ENCODE peak calls at places on chromosomes 3 and 15, in five cellular contexts. D is H9, O is mammary epithelial cell, L is fibroblast of lung, F is neural progenitor cell. I is an unnamed sample.

GRCh38 chr15:48652510-48653076 is 7.1 kb upstream of the FBN1 start:
- DNase-seq in O (no peak), L (no peak), D (no peak), F (no peak), I (no peak)

GRCh38 chr15:89196994-89197393 is 24.4 kb downstream of the RLBP1 start:
- DNase-seq in F (no peak), D (no peak), L (no peak), O (peak; percentile 8), I (no peak)

GRCh38 chr3:56131976-56132590 is 336.2 kb downstream of the ERC2 start:
- DNase-seq in D (no peak), L (peak; percentile 94), O (peak; percentile 89), F (no peak), I (peak; percentile 93)

GRCh38 chr3:169112153-169112892 is 551.2 kb downstream of the MECOM start:
- DNase-seq in D (no peak), L (peak; percentile 62), O (peak; percentile 83), F (no peak), I (peak; percentile 96)

GRCh38 chr15:49212897-49213296 is 42.9 kb downstream of the GALK2 start:
- DNase-seq in F (no peak), L (no peak), O (no peak), D (no peak), I (no peak)

GRCh38 chr3:63343674-63344073 is 65.6 kb downstream of the SYNPR start:
- DNase-seq in F (peak; percentile 54), L (peak; percentile 98), O (peak; percentile 84), D (peak; percentile 77), I (peak; percentile 99)

GRCh38 chr3:141192345-141192744 is 39.3 kb upstream of the PXYLP1 start:
- DNase-seq in L (peak; percentile 92), D (peak; percentile 97), F (peak; percentile 95), O (peak; percentile 87), I (peak; percentile 72)

GRCh38 chr3:8573342-8573926 is 71.2 kb downstream of the SSUH2 start:
- DNase-seq in L (peak; percentile 63), D (no peak), O (no peak), F (no peak), I (no peak)

GRCh38 chr3:114860526-114860925 is 286.6 kb downstream of the ZBTB20 start:
- DNase-seq in L (no peak), F (no peak), D (no peak), O (no peak), I (no peak)

GRCh38 chr15:40427188-40427587 is 13.6 kb upstream of the BAHD1 start:
- DNase-seq in O (no peak), L (no peak), D (no peak), F (no peak), I (no peak)

GRCh38 chr15:40467260-40467615 is 3.5 kb upstream of the CHST14 start:
- DNase-seq in F (no peak), L (no peak), D (no peak), O (no peak), I (no peak)

GRCh38 chr3:172040976-172041963 is 1.9 kb downstream of the FNDC3B start:
- DNase-seq in L (peak; percentile 55), F (peak; percentile 43), D (no peak), O (peak; percentile 71), I (peak; percentile 43)

GRCh38 chr3:179558742-179559364 is 3.9 kb upstream of the ACTL6A start:
- DNase-seq in L (peak; percentile 84), O (peak; percentile 57), D (peak; percentile 54), F (peak; percentile 77), I (peak; percentile 46)

GRCh38 chr15:70259640-70260066 is 161.9 kb upstream of the TLE3 start:
- DNase-seq in F (peak; percentile 57), O (no peak), D (peak; percentile 64), L (no peak), I (no peak)

GRCh38 chr3:149042766-149043386 is 43.5 kb downstream of the HLTF start:
- DNase-seq in D (no peak), O (peak; percentile 69), F (no peak), L (peak; percentile 66), I (peak; percentile 39)

GRCh38 chr3:41405466-41405865 is 206.2 kb downstream of the CTNNB1 start:
- DNase-seq in L (no peak), D (no peak), F (no peak), O (peak; percentile 44), I (peak; percentile 57)

GRCh38 chr3:26712211-26713026 is 89.8 kb downstream of the LRRC3B start:
- DNase-seq in F (peak; percentile 87), O (peak; percentile 11), D (no peak), L (peak; percentile 22), I (no peak)

GRCh38 chr3:58683001-58683845 is 16.6 kb upstream of the FAM3D start:
- DNase-seq in O (peak; percentile 42), L (peak; percentile 39), F (no peak), D (no peak), I (peak; percentile 88)

GRCh38 chr3:69422751-69423150 is 36.9 kb upstream of the FRMD4B start:
- DNase-seq in O (peak; percentile 58), D (no peak), F (no peak), L (peak; percentile 87), I (peak; percentile 43)

GRCh38 chr3:125145751-125146475 is 66.6 kb downstream of the SLC12A8 start:
- DNase-seq in L (no peak), O (no peak), D (no peak), F (no peak), I (no peak)

GRCh38 chr15:62880278-62880677 is 162.3 kb upstream of the TPM1 start:
- DNase-seq in L (peak; percentile 72), F (no peak), D (no peak), O (no peak), I (peak; percentile 55)
- H3K9ac ChIP-seq in L (no peak overlapping the region), F (no peak overlapping the region), D (no peak overlapping the region), O (no peak overlapping the region), I (no peak overlapping the region)

GRCh38 chr15:63510548-63510940 is 6.2 kb downstream of the USP3 start:
- DNase-seq in L (no peak), D (no peak), F (no peak), O (no peak), I (no peak)

GRCh38 chr15:63507878-63508818 is 3.8 kb downstream of the USP3 start:
- DNase-seq in D (no peak), F (no peak), O (no peak), L (no peak), I (no peak)

GRCh38 chr15:63506537-63507035 is 2.2 kb downstream of the USP3 start:
- DNase-seq in O (no peak), F (no peak), L (peak; percentile 63), D (no peak), I (peak; percentile 19)

GRCh38 chr15:63509933-63510547 is 5.6 kb downstream of the USP3 start:
- DNase-seq in O (peak; percentile 63), D (no peak), F (no peak), L (peak; percentile 80), I (peak; percentile 78)

GRCh38 chr15:63509056-63509696 is 4.8 kb downstream of the USP3 start:
- DNase-seq in O (no peak), D (no peak), L (no peak), F (no peak), I (no peak)
- H3K4me2 ChIP-seq in O (peak overlapping the region; percentile 71), D (no peak overlapping the region), L (peak overlapping the region; percentile 3), F (no peak overlapping the region), I (peak overlapping the region; percentile 75)

GRCh38 chr15:88193415-88193814 is 63.1 kb downstream of the NTRK3 start:
- DNase-seq in F (no peak), L (no peak), D (no peak), O (no peak), I (no peak)
- H3K9ac ChIP-seq in F (no peak overlapping the region), L (no peak overlapping the region), D (no peak overlapping the region), O (no peak overlapping the region), I (no peak overlapping the region)

DNA sequence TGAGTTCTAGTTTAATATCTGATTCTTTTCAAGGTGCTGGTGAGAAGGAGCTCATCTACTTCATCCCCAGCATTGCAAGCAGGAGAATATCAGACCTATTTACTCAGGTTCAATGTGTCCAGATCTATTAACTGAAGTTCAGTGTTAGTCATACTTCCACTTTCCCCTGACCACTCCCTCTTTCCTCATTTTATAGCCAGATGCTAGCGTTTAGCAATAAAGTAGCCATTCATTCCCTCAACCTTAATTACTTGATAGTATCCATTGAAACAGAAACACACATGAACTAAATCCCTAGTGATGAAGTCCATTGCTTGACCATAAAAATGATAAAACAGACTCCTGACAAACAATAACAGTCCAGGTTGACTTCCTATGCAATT is 60.0 kb downstream of the RPL22L1 start:
- DNase-seq in F (no peak), D (no peak), L (peak; percentile 68), O (peak; percentile 86), I (peak; percentile 43)
- H3K4me2 ChIP-seq in F (no peak overlapping the region), D (no peak overlapping the region), L (no peak overlapping the region), O (peak overlapping the region; percentile 57), I (peak overlapping the region; percentile 36)